ENCODE peak calls at places on chromosomes 5 and 9, in eight cellular contexts. One of them, this sample, is unnamed.

GRCh38 chr5:13378073-13378472 is 566.4 kb downstream of the DNAH5 start:
- DNase-seq in thyroid gland: no peak
- DNase-seq in activated B cell treated with CpG ODN at 0.5 μM for 24 hours: no peak
- DNase-seq in heart right ventricle: no peak
- DNase-seq in PC-9: peak; percentile 74
- DNase-seq in left ventricle myocardium inferior: no peak
- DNase-seq in fibroblast of lung: no peak
- DNase-seq in WTC11: no peak
- DNase-seq in this sample: no peak

GRCh38 chr5:74028406-74028805 is 402.4 kb downstream of the ARHGEF28 start:
- DNase-seq in thyroid gland: no peak
- DNase-seq in activated B cell treated with CpG ODN at 0.5 μM for 24 hours: no peak
- DNase-seq in heart right ventricle: no peak
- DNase-seq in PC-9: peak; percentile 37
- DNase-seq in left ventricle myocardium inferior: no peak
- DNase-seq in fibroblast of lung: no peak
- DNase-seq in WTC11: no peak
- DNase-seq in this sample: no peak

GRCh38 chr9:2320126-2320525 is 301.5 kb upstream of the VLDLR start:
- DNase-seq in thyroid gland: no peak
- DNase-seq in activated B cell treated with CpG ODN at 0.5 μM for 24 hours: no peak
- DNase-seq in heart right ventricle: no peak
- DNase-seq in PC-9: no peak
- DNase-seq in left ventricle myocardium inferior: no peak
- DNase-seq in fibroblast of lung: peak; percentile 14
- DNase-seq in WTC11: no peak
- DNase-seq in this sample: no peak

GRCh38 chr9:68999393-69000105 is 14.4 kb downstream of the PRKACG start:
- DNase-seq in thyroid gland: peak; percentile 48
- DNase-seq in activated B cell treated with CpG ODN at 0.5 μM for 24 hours: peak; percentile 24
- DNase-seq in heart right ventricle: no peak
- DNase-seq in PC-9: no peak
- DNase-seq in left ventricle myocardium inferior: peak; percentile 30
- DNase-seq in fibroblast of lung: peak; percentile 78
- DNase-seq in WTC11: peak; percentile 73
- DNase-seq in this sample: peak; percentile 46

GRCh38 chr5:68343421-68343826 is 127.9 kb downstream of the PIK3R1 start:
- DNase-seq in thyroid gland: peak; percentile 50
- DNase-seq in activated B cell treated with CpG ODN at 0.5 μM for 24 hours: no peak
- DNase-seq in heart right ventricle: no peak
- DNase-seq in PC-9: peak; percentile 79
- DNase-seq in left ventricle myocardium inferior: peak; percentile 18
- DNase-seq in fibroblast of lung: peak; percentile 80
- DNase-seq in WTC11: no peak
- DNase-seq in this sample: no peak

GRCh38 chr9:132147839-132148238 is 14.0 kb upstream of the NTNG2 start:
- DNase-seq in thyroid gland: no peak
- DNase-seq in activated B cell treated with CpG ODN at 0.5 μM for 24 hours: no peak
- DNase-seq in heart right ventricle: no peak
- DNase-seq in PC-9: no peak
- DNase-seq in left ventricle myocardium inferior: no peak
- DNase-seq in fibroblast of lung: no peak
- DNase-seq in WTC11: no peak
- DNase-seq in this sample: no peak

GRCh38 chr9:16410601-16411285 is 459.7 kb downstream of the BNC2 start:
- DNase-seq in thyroid gland: no peak
- DNase-seq in activated B cell treated with CpG ODN at 0.5 μM for 24 hours: no peak
- DNase-seq in heart right ventricle: no peak
- DNase-seq in PC-9: no peak
- DNase-seq in left ventricle myocardium inferior: no peak
- DNase-seq in fibroblast of lung: no peak
- DNase-seq in WTC11: no peak
- DNase-seq in this sample: no peak

GRCh38 chr9:125910286-125910685 is 163.1 kb downstream of the PBX3 start:
- DNase-seq in thyroid gland: no peak
- DNase-seq in activated B cell treated with CpG ODN at 0.5 μM for 24 hours: no peak
- DNase-seq in heart right ventricle: no peak
- DNase-seq in PC-9: no peak
- DNase-seq in left ventricle myocardium inferior: no peak
- DNase-seq in fibroblast of lung: no peak
- DNase-seq in WTC11: no peak
- DNase-seq in this sample: no peak

GRCh38 chr5:38532165-38532669 is 24.2 kb downstream of the LIFR start:
- DNase-seq in thyroid gland: peak; percentile 84
- DNase-seq in activated B cell treated with CpG ODN at 0.5 μM for 24 hours: no peak
- DNase-seq in heart right ventricle: no peak
- DNase-seq in PC-9: no peak
- DNase-seq in left ventricle myocardium inferior: no peak
- DNase-seq in fibroblast of lung: no peak
- DNase-seq in WTC11: peak; percentile 22
- DNase-seq in this sample: no peak

GRCh38 chr5:181133610-181134231 is 2.8 kb upstream of the OR2V1 start:
- DNase-seq in thyroid gland: peak; percentile 65
- DNase-seq in activated B cell treated with CpG ODN at 0.5 μM for 24 hours: no peak
- DNase-seq in heart right ventricle: peak; percentile 70
- DNase-seq in PC-9: peak; percentile 72
- DNase-seq in left ventricle myocardium inferior: peak; percentile 80
- DNase-seq in fibroblast of lung: peak; percentile 86
- DNase-seq in WTC11: no peak
- DNase-seq in this sample: no peak

GRCh38 chr9:8361364-8361763 is 561.8 kb upstream of the DMAC1 start:
- DNase-seq in thyroid gland: no peak
- DNase-seq in activated B cell treated with CpG ODN at 0.5 μM for 24 hours: no peak
- DNase-seq in heart right ventricle: no peak
- DNase-seq in PC-9: no peak
- DNase-seq in left ventricle myocardium inferior: no peak
- DNase-seq in fibroblast of lung: no peak
- DNase-seq in WTC11: no peak
- DNase-seq in this sample: no peak

GRCh38 chr5:59390074-59390659 is 503.4 kb downstream of the PDE4D start:
- DNase-seq in thyroid gland: no peak
- DNase-seq in activated B cell treated with CpG ODN at 0.5 μM for 24 hours: no peak
- DNase-seq in heart right ventricle: no peak
- DNase-seq in PC-9: no peak
- DNase-seq in left ventricle myocardium inferior: no peak
- DNase-seq in fibroblast of lung: peak; percentile 57
- DNase-seq in WTC11: no peak
- DNase-seq in this sample: no peak

GRCh38 chr5:93592866-93593265 is 9.8 kb downstream of the NR2F1 start:
- DNase-seq in thyroid gland: no peak
- DNase-seq in activated B cell treated with CpG ODN at 0.5 μM for 24 hours: no peak
- DNase-seq in heart right ventricle: no peak
- DNase-seq in PC-9: no peak
- DNase-seq in left ventricle myocardium inferior: no peak
- DNase-seq in fibroblast of lung: no peak
- DNase-seq in WTC11: no peak
- DNase-seq in this sample: no peak

GRCh38 chr9:89442501-89442978 is 55.4 kb downstream of the SEMA4D start:
- DNase-seq in thyroid gland: no peak
- DNase-seq in activated B cell treated with CpG ODN at 0.5 μM for 24 hours: no peak
- DNase-seq in heart right ventricle: no peak
- DNase-seq in PC-9: no peak
- DNase-seq in left ventricle myocardium inferior: no peak
- DNase-seq in fibroblast of lung: no peak
- DNase-seq in WTC11: no peak
- DNase-seq in this sample: no peak

GRCh38 chr9:34684816-34685215 is 6.3 kb downstream of the CCL19 start:
- DNase-seq in thyroid gland: no peak
- DNase-seq in activated B cell treated with CpG ODN at 0.5 μM for 24 hours: no peak
- DNase-seq in heart right ventricle: no peak
- DNase-seq in PC-9: no peak
- DNase-seq in left ventricle myocardium inferior: no peak
- DNase-seq in fibroblast of lung: no peak
- DNase-seq in WTC11: no peak
- DNase-seq in this sample: no peak

GRCh38 chr9:105712297-105712696 is 18.0 kb downstream of the TMEM38B start:
- DNase-seq in thyroid gland: no peak
- DNase-seq in activated B cell treated with CpG ODN at 0.5 μM for 24 hours: no peak
- DNase-seq in heart right ventricle: no peak
- DNase-seq in PC-9: no peak
- DNase-seq in left ventricle myocardium inferior: no peak
- DNase-seq in fibroblast of lung: no peak
- DNase-seq in WTC11: no peak
- DNase-seq in this sample: no peak

GRCh38 chr5:136308396-136308795 is 56.9 kb downstream of the TRPC7 start:
- DNase-seq in thyroid gland: no peak
- DNase-seq in activated B cell treated with CpG ODN at 0.5 μM for 24 hours: no peak
- DNase-seq in heart right ventricle: no peak
- DNase-seq in PC-9: no peak
- DNase-seq in left ventricle myocardium inferior: no peak
- DNase-seq in fibroblast of lung: no peak
- DNase-seq in WTC11: peak; percentile 29
- DNase-seq in this sample: no peak

GRCh38 chr5:139654875-139655491 is 6.8 kb downstream of the CXXC5 start:
- DNase-seq in thyroid gland: no peak
- DNase-seq in activated B cell treated with CpG ODN at 0.5 μM for 24 hours: no peak
- DNase-seq in heart right ventricle: peak; percentile 55
- DNase-seq in PC-9: no peak
- DNase-seq in left ventricle myocardium inferior: peak; percentile 51
- DNase-seq in fibroblast of lung: no peak
- DNase-seq in WTC11: no peak
- DNase-seq in this sample: no peak

GRCh38 chr5:68918306-68918705 is 175.5 kb upstream of the SLC30A5 start:
- DNase-seq in thyroid gland: no peak
- DNase-seq in activated B cell treated with CpG ODN at 0.5 μM for 24 hours: no peak
- DNase-seq in heart right ventricle: no peak
- DNase-seq in PC-9: no peak
- DNase-seq in left ventricle myocardium inferior: no peak
- DNase-seq in fibroblast of lung: no peak
- DNase-seq in WTC11: no peak
- DNase-seq in this sample: no peak

GRCh38 chr5:2563046-2563445 is 188.4 kb downstream of the IRX2 start:
- DNase-seq in thyroid gland: no peak
- DNase-seq in activated B cell treated with CpG ODN at 0.5 μM for 24 hours: no peak
- DNase-seq in heart right ventricle: no peak
- DNase-seq in PC-9: no peak
- DNase-seq in left ventricle myocardium inferior: no peak
- DNase-seq in fibroblast of lung: no peak
- DNase-seq in WTC11: peak; percentile 25
- DNase-seq in this sample: no peak

GRCh38 chr5:45277860-45278259 is 418.3 kb downstream of the HCN1 start:
- DNase-seq in thyroid gland: no peak
- DNase-seq in activated B cell treated with CpG ODN at 0.5 μM for 24 hours: no peak
- DNase-seq in heart right ventricle: no peak
- DNase-seq in PC-9: no peak
- DNase-seq in left ventricle myocardium inferior: no peak
- DNase-seq in fibroblast of lung: no peak
- DNase-seq in WTC11: no peak
- DNase-seq in this sample: no peak

GRCh38 chr5:120564013-120564412 is 99.9 kb downstream of the PRR16 start:
- DNase-seq in thyroid gland: no peak
- DNase-seq in activated B cell treated with CpG ODN at 0.5 μM for 24 hours: no peak
- DNase-seq in heart right ventricle: no peak
- DNase-seq in PC-9: no peak
- DNase-seq in left ventricle myocardium inferior: no peak
- DNase-seq in fibroblast of lung: no peak
- DNase-seq in WTC11: peak; percentile 13
- DNase-seq in this sample: no peak

GRCh38 chr5:177338251-177339106 is 13.0 kb downstream of the LMAN2 start:
- DNase-seq in thyroid gland: no peak
- DNase-seq in activated B cell treated with CpG ODN at 0.5 μM for 24 hours: no peak
- DNase-seq in heart right ventricle: no peak
- DNase-seq in PC-9: no peak
- DNase-seq in left ventricle myocardium inferior: no peak
- DNase-seq in fibroblast of lung: no peak
- DNase-seq in WTC11: no peak
- DNase-seq in this sample: no peak

GRCh38 chr5:69517763-69518212 is 25.2 kb downstream of the OCLN start:
- DNase-seq in thyroid gland: peak; percentile 22
- DNase-seq in activated B cell treated with CpG ODN at 0.5 μM for 24 hours: no peak
- DNase-seq in heart right ventricle: no peak
- DNase-seq in PC-9: peak; percentile 98
- DNase-seq in left ventricle myocardium inferior: no peak
- DNase-seq in fibroblast of lung: peak; percentile 73
- DNase-seq in WTC11: no peak
- DNase-seq in this sample: no peak

GRCh38 chr5:142141463-142141862 is 32.9 kb downstream of the NDFIP1 start:
- DNase-seq in thyroid gland: no peak
- DNase-seq in activated B cell treated with CpG ODN at 0.5 μM for 24 hours: no peak
- DNase-seq in heart right ventricle: no peak
- DNase-seq in PC-9: no peak
- DNase-seq in left ventricle myocardium inferior: no peak
- DNase-seq in fibroblast of lung: no peak
- DNase-seq in WTC11: no peak
- DNase-seq in this sample: no peak
- TF ChIP-seq CTCF in thyroid gland: peak; percentile 6
- TF ChIP-seq CTCF in activated B cell treated with CpG ODN at 0.5 μM for 24 hours: no peak
- TF ChIP-seq CTCF in heart right ventricle: peak; percentile 24
- TF ChIP-seq CTCF in PC-9: peak; percentile 46
- TF ChIP-seq CTCF in left ventricle myocardium inferior: peak; percentile 21
- TF ChIP-seq CTCF in fibroblast of lung: no peak
- TF ChIP-seq CTCF in WTC11: no peak
- TF ChIP-seq CTCF in this sample: no peak

GRCh38 chr9:133876144-133876543 is 116.0 kb downstream of the VAV2 start:
- DNase-seq in thyroid gland: no peak
- DNase-seq in activated B cell treated with CpG ODN at 0.5 μM for 24 hours: no peak
- DNase-seq in heart right ventricle: no peak
- DNase-seq in PC-9: no peak
- DNase-seq in left ventricle myocardium inferior: no peak
- DNase-seq in fibroblast of lung: no peak
- DNase-seq in WTC11: peak; percentile 90
- DNase-seq in this sample: no peak
- TF ChIP-seq CTCF in thyroid gland: no peak
- TF ChIP-seq CTCF in activated B cell treated with CpG ODN at 0.5 μM for 24 hours: no peak
- TF ChIP-seq CTCF in heart right ventricle: peak; percentile 22
- TF ChIP-seq CTCF in PC-9: peak; percentile 50
- TF ChIP-seq CTCF in left ventricle myocardium inferior: no peak
- TF ChIP-seq CTCF in fibroblast of lung: peak; percentile 19
- TF ChIP-seq CTCF in WTC11: peak; percentile 56
- TF ChIP-seq CTCF in this sample: peak; percentile 54

GRCh38 chr9:112925058-112925641 is 34.5 kb upstream of the SLC46A2 start:
- DNase-seq in thyroid gland: peak; percentile 11
- DNase-seq in activated B cell treated with CpG ODN at 0.5 μM for 24 hours: no peak
- DNase-seq in heart right ventricle: no peak
- DNase-seq in PC-9: peak; percentile 38
- DNase-seq in left ventricle myocardium inferior: no peak
- DNase-seq in fibroblast of lung: peak; percentile 44
- DNase-seq in WTC11: no peak
- DNase-seq in this sample: no peak
- TF ChIP-seq CTCF in thyroid gland: peak; percentile 42
- TF ChIP-seq CTCF in activated B cell treated with CpG ODN at 0.5 μM for 24 hours: no peak
- TF ChIP-seq CTCF in heart right ventricle: peak; percentile 59
- TF ChIP-seq CTCF in PC-9: peak; percentile 68
- TF ChIP-seq CTCF in left ventricle myocardium inferior: peak; percentile 52
- TF ChIP-seq CTCF in fibroblast of lung: peak; percentile 26
- TF ChIP-seq CTCF in WTC11: no peak
- TF ChIP-seq CTCF in this sample: peak; percentile 58

DNA sequence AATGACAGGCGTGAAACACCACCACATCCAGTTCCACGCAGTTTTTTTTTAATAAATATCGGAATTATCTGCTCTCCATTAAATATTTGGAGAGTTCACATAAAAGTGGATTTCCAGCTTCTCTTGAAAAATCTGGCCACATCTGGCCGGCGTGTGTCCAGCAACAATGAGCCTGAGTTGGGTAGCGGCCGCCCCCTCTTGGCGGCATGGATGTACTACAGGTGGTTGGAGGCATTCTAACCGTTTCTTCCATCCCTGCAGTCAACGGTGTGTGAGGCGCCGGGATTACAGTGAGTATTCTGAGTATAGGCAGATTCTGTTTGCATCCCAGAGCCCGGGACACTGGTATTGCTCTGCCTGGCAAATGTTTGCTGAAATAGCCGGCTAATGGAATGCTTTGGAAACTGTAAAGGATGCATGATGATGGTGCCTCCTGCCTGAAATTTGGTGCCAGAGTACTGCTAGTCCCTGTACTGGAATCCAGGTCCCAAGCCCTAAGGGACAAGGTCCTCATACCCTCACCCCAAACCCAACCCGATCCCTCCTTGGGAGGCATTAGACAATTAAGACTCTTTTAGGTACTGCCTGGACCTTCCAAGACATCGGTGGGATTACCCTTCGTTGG is 13.6 kb upstream of the GM2A start:
- DNase-seq in thyroid gland: peak; percentile 41
- DNase-seq in activated B cell treated with CpG ODN at 0.5 μM for 24 hours: peak; percentile 58
- DNase-seq in heart right ventricle: peak; percentile 83
- DNase-seq in PC-9: no peak
- DNase-seq in left ventricle myocardium inferior: peak; percentile 82
- DNase-seq in fibroblast of lung: peak; percentile 78
- DNase-seq in WTC11: peak; percentile 81
- DNase-seq in this sample: peak; percentile 17
- TF ChIP-seq CTCF in thyroid gland: peak; percentile 66
- TF ChIP-seq CTCF in activated B cell treated with CpG ODN at 0.5 μM for 24 hours: peak; percentile 85
- TF ChIP-seq CTCF in heart right ventricle: peak; percentile 93
- TF ChIP-seq CTCF in PC-9: peak; percentile 88
- TF ChIP-seq CTCF in left ventricle myocardium inferior: peak; percentile 97
- TF ChIP-seq CTCF in fibroblast of lung: peak; percentile 91
- TF ChIP-seq CTCF in WTC11: peak; percentile 91
- TF ChIP-seq CTCF in this sample: peak; percentile 61

This sample was measured in progenitor cell of endocrine pancreas.